ENCODE peak calls at places on chromosomes 11 and 22, in four cellular contexts. S, U, B and M are unnamed samples.

GRCh38 chr11:130145975-130146776 is 13.4 kb upstream of the ST14 start:
- DNase-seq in U (no peak), B (no peak), S (peak; percentile 47), M (no peak)

GRCh38 chr11:68749061-68749491 is 2.2 kb downstream of the TESMIN start:
- DNase-seq in U (no peak), B (peak; percentile 13), S (no peak), M (no peak)

GRCh38 chr22:42788466-42788865 is 67.8 kb upstream of the A4GALT start:
- DNase-seq in B (no peak), U (no peak), S (no peak), M (no peak)

GRCh38 chr22:46652081-46652929 is 32.1 kb downstream of the GRAMD4 start:
- DNase-seq in U (no peak), B (no peak), S (no peak), M (no peak)

GRCh38 chr11:115581871-115582639 is 77.8 kb upstream of the CADM1 start:
- DNase-seq in U (no peak), B (peak; percentile 18), S (peak; percentile 11), M (peak; percentile 49)

GRCh38 chr11:11769782-11770181 is 72.0 kb upstream of the USP47 start:
- DNase-seq in U (no peak), S (no peak), B (no peak), M (no peak)

GRCh38 chr11:34792143-34792542 is 124.0 kb downstream of the APIP start:
- DNase-seq in U (no peak), S (no peak), B (no peak), M (no peak)

GRCh38 chr22:36221799-36222751 is 17.3 kb downstream of the APOL2 start:
- DNase-seq in U (no peak), B (peak; percentile 40), S (peak; percentile 50), M (peak; percentile 65)

GRCh38 chr22:48616656-48617055 is 1211.0 kb downstream of the BRD1 start:
- DNase-seq in S (no peak), B (no peak), U (no peak), M (no peak)

GRCh38 chr11:108223449-108224149 is 732 bp downstream of the ATM start:
- DNase-seq in U (no peak), S (no peak), B (peak; percentile 48), M (no peak)

GRCh38 chr11:114304969-114305368 is 8.8 kb downstream of the NNMT start:
- DNase-seq in B (no peak), S (no peak), U (no peak), M (no peak)

GRCh38 chr11:114301927-114302326 is 5.7 kb downstream of the NNMT start:
- DNase-seq in U (no peak), S (no peak), B (no peak), M (no peak)

GRCh38 chr11:114302663-114303062 is 6.5 kb downstream of the NNMT start:
- DNase-seq in B (no peak), U (no peak), S (no peak), M (no peak)

GRCh38 chr11:114301088-114301487 is 4.9 kb downstream of the NNMT start:
- DNase-seq in S (no peak), U (no peak), B (no peak), M (no peak)

GRCh38 chr11:114304065-114304464 is 7.9 kb downstream of the NNMT start:
- DNase-seq in U (no peak), S (no peak), B (no peak), M (no peak)
- H3K4me3 ChIP-seq in U (no peak overlapping the region), S (no peak overlapping the region), B (no peak overlapping the region), M (no peak overlapping the region)

GRCh38 chr22:19448739-19449421 is 1.4 kb upstream of the C22orf39 start:
- DNase-seq in B (no peak), U (no peak), S (no peak), M (no peak)
- H3K4me3 ChIP-seq in B (no peak overlapping the region), U (no peak overlapping the region), S (no peak overlapping the region), M (peak overlapping the region; percentile 76)

DNA sequence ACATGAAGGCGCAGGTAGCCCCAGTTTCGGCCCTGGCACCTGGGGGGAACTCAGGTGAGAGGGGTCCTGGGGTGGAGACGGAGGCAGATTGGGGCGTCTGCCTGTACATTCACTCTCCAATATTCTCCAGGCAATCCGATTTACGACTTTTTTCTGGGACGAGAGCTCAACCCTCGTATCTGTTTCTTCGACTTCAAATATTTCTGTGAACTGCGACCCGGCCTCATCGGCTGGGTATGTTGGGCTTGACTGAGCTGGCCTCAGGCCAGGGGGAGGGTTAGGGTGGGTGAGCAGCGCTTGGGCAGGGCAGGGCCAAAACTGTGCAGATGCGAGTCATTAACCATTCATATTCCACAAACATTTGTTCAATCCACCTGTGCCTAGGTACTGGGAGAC is 1.7 kb downstream of the TM7SF2 start:
- DNase-seq in U (no peak), S (peak; percentile 83), B (no peak), M (no peak)
- H3K4me3 ChIP-seq in U (no peak overlapping the region), S (no peak overlapping the region), B (no peak overlapping the region), M (peak overlapping the region; percentile 65)

DNA sequence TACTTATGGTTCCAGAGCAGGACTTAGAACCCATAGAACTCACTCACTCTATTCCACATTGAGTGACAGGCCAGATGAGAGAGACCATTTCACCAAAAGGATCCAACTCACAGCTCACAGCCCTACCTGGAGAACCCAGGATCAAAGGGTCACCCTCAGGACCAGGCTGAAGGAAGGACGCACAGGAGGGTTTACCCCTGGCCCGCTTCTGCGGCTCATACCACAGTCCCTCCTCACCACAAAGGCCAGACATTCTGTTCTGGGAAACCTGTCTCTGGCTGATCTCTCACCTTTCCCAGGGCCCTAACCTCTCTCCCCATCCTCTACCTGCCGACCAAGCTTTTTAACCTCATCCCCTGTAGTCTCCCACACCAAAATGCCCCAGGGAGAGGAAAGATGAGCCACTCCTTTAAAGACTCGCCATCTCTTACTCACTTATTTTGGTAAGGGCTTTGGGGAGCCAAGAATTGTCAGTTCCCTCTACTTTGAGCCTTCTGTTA is 4.7 kb downstream of the FOSL1 start:
- DNase-seq in B (no peak), U (no peak), S (no peak), M (no peak)
- H3K4me3 ChIP-seq in B (no peak overlapping the region), U (no peak overlapping the region), S (no peak overlapping the region), M (no peak overlapping the region)

GRCh38 chr22:41589601-41590365 is at the start of gene PMM1:
- DNase-seq in S (peak; percentile 100), B (peak; percentile 97), U (peak; percentile 97), M (peak; percentile 100)
- H3K4me3 ChIP-seq in S (peak within 1 kb of the TSS; percentile 66), B (peak within 1 kb of the TSS; percentile 95), U (peak within 1 kb of the TSS; percentile 100), M (peak within 1 kb of the TSS; percentile 91)